ENCODE peak calls at places on chromosomes 13 and 19, in nine cellular contexts. K is stimulated activated naive CD4-positive, alpha-beta T cell; E is AG08395; C is MM.1S; T is T-helper 9 cell; Y is GM23338; H is NCI-H1436; A is IMR-90; J is stimulated activated CD4-positive, alpha-beta T cell treated with anti-CD3 and anti-CD28 coated beads, Interleukin-4, amount 100 ng/mL, for 24 hours. U is an unnamed sample.

GRCh38 chr13:113320226-113320875 is 23.3 kb downstream of the LAMP1 start:
- DNase-seq in K (no peak), T (no peak), Y (no peak), E (no peak), H (no peak), A (no peak), C (no peak), J (no peak), U (no peak)

GRCh38 chr13:40161008-40161694 is 505.3 kb downstream of the FOXO1 start:
- DNase-seq in J (no peak), T (no peak), H (no peak), E (no peak), K (no peak), A (no peak), Y (no peak), C (no peak), U (no peak)

GRCh38 chr19:46299004-46299509 is 2.2 kb downstream of the HIF3A start:
- DNase-seq in T (no peak), J (no peak), H (peak; percentile 93), K (no peak), Y (no peak), A (peak; percentile 50), E (peak; percentile 84), C (no peak), U (peak; percentile 71)

GRCh38 chr13:51799261-51799660 is 4.7 kb downstream of the DHRS12 start:
- DNase-seq in T (no peak), A (no peak), Y (no peak), H (no peak), K (no peak), C (no peak), E (no peak), J (no peak), U (no peak)

GRCh38 chr19:16200038-16200775 is 2.5 kb downstream of the AP1M1 start:
- DNase-seq in T (no peak), E (peak; percentile 41), Y (peak; percentile 21), C (no peak), J (no peak), H (no peak), A (peak; percentile 33), K (no peak), U (peak; percentile 35)

GRCh38 chr19:3606690-3607289 is at the start of gene TBXA2R:
- DNase-seq in K (peak; percentile 41), T (peak; percentile 21), Y (peak; percentile 63), J (peak; percentile 64), H (no peak), C (no peak), E (peak; percentile 94), A (peak; percentile 43), U (peak; percentile 97)

GRCh38 chr13:88948501-88948900 is 1277.3 kb downstream of the SLITRK5 start:
- DNase-seq in T (no peak), K (no peak), H (no peak), E (no peak), C (no peak), Y (no peak), A (no peak), J (no peak), U (no peak)

GRCh38 chr19:30682576-30683536 is 310.7 kb downstream of the ZNF536 start:
- DNase-seq in K (peak; percentile 14), A (peak; percentile 82), C (peak; percentile 30), E (peak; percentile 93), T (peak; percentile 42), Y (peak; percentile 82), H (peak; percentile 48), J (peak; percentile 49), U (peak; percentile 92)

GRCh38 chr19:45419396-45419795 is 4.3 kb downstream of the ERCC1 start:
- DNase-seq in J (no peak), C (peak; percentile 75), A (no peak), K (no peak), E (no peak), Y (no peak), T (no peak), H (no peak), U (peak; percentile 42)

GRCh38 chr13:52405767-52406494 is at the start of gene THSD1:
- DNase-seq in C (no peak), T (peak; percentile 4), E (peak; percentile 80), K (no peak), J (no peak), H (no peak), A (peak; percentile 41), Y (peak; percentile 71), U (peak; percentile 82)

GRCh38 chr19:6708346-6708745 is 12.1 kb downstream of the C3 start:
- DNase-seq in Y (no peak), E (no peak), K (no peak), C (no peak), H (no peak), A (no peak), J (no peak), T (no peak), U (no peak)

GRCh38 chr13:39452412-39452811 is 150.6 kb downstream of the LHFPL6 start:
- DNase-seq in E (peak; percentile 22), A (no peak), K (no peak), T (no peak), H (no peak), J (no peak), C (no peak), Y (no peak), U (no peak)

GRCh38 chr19:7595466-7596133 is at the start of gene CAMSAP3:
- DNase-seq in H (peak; percentile 81), K (peak; percentile 12), E (no peak), J (peak; percentile 19), Y (peak; percentile 89), T (no peak), A (no peak), C (peak; percentile 19), U (peak; percentile 99)

GRCh38 chr13:21478881-21479808 is 20.0 kb upstream of the ZDHHC20 start:
- DNase-seq in E (peak; percentile 50), J (peak; percentile 63), T (peak; percentile 24), Y (peak; percentile 87), H (peak; percentile 29), A (peak; percentile 81), C (peak; percentile 54), K (peak; percentile 32), U (peak; percentile 54)

GRCh38 chr19:51742736-51743288 is 8.9 kb downstream of the FPR1 start:
- DNase-seq in J (no peak), A (no peak), Y (no peak), T (no peak), E (peak; percentile 70), K (no peak), H (no peak), C (no peak), U (no peak)

GRCh38 chr13:45108716-45109706 is 11.3 kb upstream of the GTF2F2 start:
- DNase-seq in K (no peak), E (peak; percentile 10), T (no peak), J (no peak), Y (peak; percentile 77), H (no peak), C (no peak), A (peak; percentile 66), U (peak; percentile 67)

GRCh38 chr13:32443111-32443510 is 15.2 kb upstream of the N4BP2L1 start:
- DNase-seq in C (peak; percentile 59), J (peak; percentile 19), A (peak; percentile 23), T (no peak), H (peak; percentile 0), K (no peak), Y (peak; percentile 46), E (no peak), U (no peak)

GRCh38 chr13:100957741-100958140 is 283.1 kb upstream of the TMTC4 start:
- DNase-seq in Y (no peak), J (no peak), K (no peak), T (no peak), E (no peak), A (no peak), H (no peak), C (no peak), U (no peak)

GRCh38 chr13:101416181-101417042 is at the start of gene NALCN:
- DNase-seq in K (no peak), J (no peak), C (peak; percentile 50), H (peak; percentile 15), A (no peak), Y (peak; percentile 59), E (peak; percentile 38), T (no peak), U (peak; percentile 77)

GRCh38 chr13:48731957-48732569 is 78.3 kb downstream of the CYSLTR2 start:
- DNase-seq in Y (peak; percentile 82), K (peak; percentile 11), T (peak; percentile 46), E (no peak), J (peak; percentile 63), C (peak; percentile 30), A (no peak), H (no peak), U (peak; percentile 70)

GRCh38 chr19:2629491-2630351 is 72.8 kb downstream of the GNG7 start:
- DNase-seq in J (no peak), H (no peak), A (no peak), K (no peak), E (no peak), Y (no peak), T (no peak), C (no peak), U (no peak)

GRCh38 chr19:4694211-4694987 is 24.3 kb upstream of the MYDGF start:
- DNase-seq in E (peak; percentile 90), H (no peak), A (peak; percentile 94), K (no peak), Y (no peak), J (no peak), C (no peak), T (no peak), U (no peak)

GRCh38 chr19:13241321-13242104 is 91.3 kb downstream of the IER2 start:
- DNase-seq in T (no peak), K (no peak), H (no peak), J (peak; percentile 24), E (no peak), C (no peak), A (no peak), Y (peak; percentile 59), U (peak; percentile 71)

GRCh38 chr19:644789-645188 is 5.1 kb downstream of the FGF22 start:
- DNase-seq in A (no peak), Y (no peak), K (no peak), C (no peak), J (no peak), T (no peak), E (no peak), H (no peak), U (no peak)

GRCh38 chr13:52746141-52746540 is 6.5 kb upstream of the CNMD start:
- DNase-seq in T (no peak), K (no peak), H (no peak), E (no peak), C (no peak), Y (no peak), A (no peak), J (no peak), U (no peak)

GRCh38 chr19:10295305-10295846 is 5.6 kb downstream of the ICAM5 start:
- DNase-seq in H (no peak), J (peak; percentile 57), E (no peak), C (peak; percentile 50), A (no peak), K (peak; percentile 59), T (peak; percentile 58), Y (peak; percentile 78), U (peak; percentile 90)

GRCh38 chr13:109730832-109731335 is 55.5 kb downstream of the IRS2 start:
- DNase-seq in A (no peak), H (no peak), C (no peak), E (no peak), T (no peak), J (no peak), Y (no peak), K (no peak), U (no peak)

GRCh38 chr13:32116210-32116609 is 84.6 kb downstream of the FRY start:
- DNase-seq in C (no peak), H (no peak), J (no peak), E (no peak), Y (no peak), T (no peak), A (no peak), K (no peak), U (no peak)

GRCh38 chr19:21586341-21587116 is 81.1 kb downstream of the ZNF429 start:
- DNase-seq in C (no peak), A (no peak), E (no peak), K (no peak), T (no peak), H (no peak), Y (peak; percentile 62), J (no peak), U (peak; percentile 73)

GRCh38 chr19:5571777-5572176 is 4.0 kb upstream of the TINCR start:
- DNase-seq in H (no peak), C (no peak), A (no peak), J (no peak), K (no peak), Y (no peak), T (no peak), E (no peak), U (no peak)

GRCh38 chr19:1862424-1863307 is 713 bp downstream of the KLF16 start:
- DNase-seq in Y (peak; percentile 72), C (peak; percentile 54), H (peak; percentile 21), J (peak; percentile 53), E (peak; percentile 57), T (peak; percentile 63), A (no peak), K (peak; percentile 53), U (peak; percentile 91)

U was measured in H7.